ENCODE peak calls at places on chromosomes 11 and 22, in eight cellular contexts. Q is left ventricle myocardium inferior, N is tibial nerve, S is K562, T is fibroblast of lung, G is PC-3, Y is suprapubic skin, O is right lobe of liver. U is an unnamed sample.

GRCh38 chr11:48051217-48051848 is 71.0 kb downstream of the PTPRJ start:
- DNase-seq in Q (no peak), N (no peak), S (no peak), T (no peak), G (no peak), Y (no peak), O (no peak), U (no peak)

GRCh38 chr22:50115693-50116092 is 25.9 kb downstream of the MOV10L1 start:
- DNase-seq in Q (no peak), N (no peak), S (no peak), T (peak; percentile 57), G (peak; percentile 80), Y (no peak), O (no peak), U (peak; percentile 85)

GRCh38 chr22:36419177-36419911 is 31.6 kb upstream of the MYH9 start:
- DNase-seq in Q (peak; percentile 53), N (peak; percentile 50), S (peak; percentile 56), T (peak; percentile 45), G (no peak), Y (no peak), O (peak; percentile 51), U (peak; percentile 85)

GRCh38 chr11:76701701-76702100 is 31.2 kb upstream of the LRRC32 start:
- DNase-seq in Q (no peak), N (no peak), S (no peak), T (peak; percentile 60), G (peak; percentile 69), Y (no peak), O (no peak), U (peak; percentile 56)

GRCh38 chr11:73376168-73376802 is at the start of gene RELT:
- DNase-seq in Q (peak; percentile 89), N (peak; percentile 63), S (peak; percentile 94), T (peak; percentile 87), G (peak; percentile 98), Y (peak; percentile 91), O (peak; percentile 93), U (peak; percentile 95)

GRCh38 chr11:13874596-13874995 is 87.9 kb upstream of the SPON1 start:
- DNase-seq in Q (no peak), N (no peak), S (peak; percentile 40), T (no peak), G (no peak), Y (no peak), O (no peak), U (no peak)

GRCh38 chr11:107859459-107860239 is 1.1 kb upstream of the SLC35F2 start:
- DNase-seq in Q (peak; percentile 28), N (peak; percentile 25), S (no peak), T (no peak), G (peak; percentile 84), Y (peak; percentile 81), O (peak; percentile 49), U (peak; percentile 78)

GRCh38 chr11:77140231-77140959 is 12.3 kb downstream of the MYO7A start:
- DNase-seq in Q (peak; percentile 65), N (no peak), S (no peak), T (peak; percentile 33), G (no peak), Y (no peak), O (no peak), U (peak; percentile 50)

GRCh38 chr22:20494978-20495860 is at the start of gene KLHL22:
- DNase-seq in Q (no peak), N (peak; percentile 24), S (peak; percentile 100), T (peak; percentile 38), G (peak; percentile 30), Y (peak; percentile 70), O (peak; percentile 48), U (peak; percentile 86)

GRCh38 chr11:116927163-116927772 is 89.8 kb upstream of the APOA1 start:
- DNase-seq in Q (no peak), N (no peak), S (peak; percentile 23), T (no peak), G (peak; percentile 39), Y (no peak), O (no peak), U (no peak)

GRCh38 chr22:37904572-37905533 is 1.2 kb upstream of the MICALL1 start:
- DNase-seq in Q (peak; percentile 29), N (peak; percentile 20), S (peak; percentile 57), T (peak; percentile 99), G (peak; percentile 89), Y (no peak), O (no peak), U (peak; percentile 75)

GRCh38 chr11:1140642-1141490 is 16.9 kb upstream of the MUC5AC start:
- DNase-seq in Q (no peak), N (no peak), S (no peak), T (no peak), G (no peak), Y (no peak), O (no peak), U (peak; percentile 68)

GRCh38 chr11:86149813-86150212 is 80.9 kb upstream of the PICALM start:
- DNase-seq in Q (no peak), N (no peak), S (no peak), T (no peak), G (no peak), Y (no peak), O (no peak), U (no peak)

GRCh38 chr11:71568707-71569349 is 3.5 kb downstream of the KRTAP5-10 start:
- DNase-seq in Q (no peak), N (no peak), S (no peak), T (no peak), G (peak; percentile 70), Y (no peak), O (no peak), U (no peak)

GRCh38 chr11:2860636-2861035 is 24.9 kb downstream of the CDKN1C start:
- DNase-seq in Q (no peak), N (no peak), S (peak; percentile 34), T (peak; percentile 39), G (peak; percentile 64), Y (no peak), O (peak; percentile 76), U (no peak)

GRCh38 chr22:29426476-29426875 is 11.9 kb upstream of the RFPL1 start:
- DNase-seq in Q (no peak), N (no peak), S (no peak), T (no peak), G (no peak), Y (no peak), O (no peak), U (no peak)

GRCh38 chr11:114230031-114230430 is 66.2 kb upstream of the NNMT start:
- DNase-seq in Q (no peak), N (no peak), S (no peak), T (no peak), G (no peak), Y (no peak), O (no peak), U (no peak)

GRCh38 chr11:75492181-75492820 is 33.4 kb downstream of the GDPD5 start:
- DNase-seq in Q (no peak), N (no peak), S (peak; percentile 44), T (peak; percentile 18), G (peak; percentile 51), Y (no peak), O (no peak), U (no peak)

GRCh38 chr11:75491465-75491864 is 34.3 kb downstream of the GDPD5 start:
- DNase-seq in Q (no peak), N (no peak), S (no peak), T (no peak), G (no peak), Y (no peak), O (no peak), U (no peak)

GRCh38 chr11:75487366-75487765 is 38.4 kb downstream of the GDPD5 start:
- DNase-seq in Q (no peak), N (no peak), S (no peak), T (no peak), G (no peak), Y (no peak), O (no peak), U (peak; percentile 29)

GRCh38 chr11:75485742-75486141 is 40.0 kb downstream of the GDPD5 start:
- DNase-seq in Q (no peak), N (no peak), S (no peak), T (no peak), G (no peak), Y (no peak), O (no peak), U (peak; percentile 21)

GRCh38 chr11:75490221-75491181 is 35.2 kb downstream of the GDPD5 start:
- DNase-seq in Q (no peak), N (no peak), S (no peak), T (peak; percentile 68), G (peak; percentile 86), Y (no peak), O (no peak), U (no peak)
- H3K27ac ChIP-seq in Q (no peak overlapping the region), N (no peak overlapping the region), S (no peak overlapping the region), T (no peak overlapping the region), G (peak overlapping the region; percentile 14), Y (no peak overlapping the region), O (no peak overlapping the region), U (no peak overlapping the region)

DNA sequence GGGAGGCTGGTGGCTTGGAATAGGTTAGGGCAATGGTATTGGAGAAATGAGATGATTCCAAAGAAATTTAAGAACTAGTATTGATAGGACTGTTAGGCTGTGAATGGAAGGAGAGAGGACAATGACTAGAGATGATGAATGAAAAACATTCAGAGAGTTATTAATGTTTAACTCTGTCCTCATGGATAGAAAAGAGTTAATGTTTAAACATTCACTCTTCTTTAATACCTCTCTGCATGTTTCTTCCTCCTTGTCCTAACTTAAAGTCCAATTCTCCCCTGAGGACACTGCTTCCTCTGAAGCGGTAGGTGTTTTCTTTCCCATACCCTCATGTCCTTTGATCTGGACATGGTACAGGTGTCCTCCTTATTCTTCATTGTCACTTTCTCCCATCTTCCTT is 13.4 kb downstream of the CHEK1 start:
- DNase-seq in Q (no peak), N (no peak), S (no peak), T (no peak), G (no peak), Y (no peak), O (no peak), U (no peak)
- H3K36me3 ChIP-seq in Q (no peaks in the 10 kb centered on the region), N (no peaks in the 10 kb centered on the region), S (peaks cover 88% of the 10 kb centered on the region), T (no peaks in the 10 kb centered on the region), G (peaks cover 50% of the 10 kb centered on the region), Y (peaks cover 9% of the 10 kb centered on the region), O (no peaks in the 10 kb centered on the region), U (no peaks in the 10 kb centered on the region)

GRCh38 chr11:57543601-57544000 is 6.2 kb downstream of the SMTNL1 start:
- DNase-seq in Q (no peak), N (no peak), S (no peak), T (no peak), G (no peak), Y (no peak), O (no peak), U (no peak)

GRCh38 chr11:57544566-57544965 is 7.2 kb downstream of the SMTNL1 start:
- DNase-seq in Q (no peak), N (no peak), S (no peak), T (no peak), G (no peak), Y (no peak), O (no peak), U (no peak)

GRCh38 chr11:57542582-57542981 is 5.2 kb downstream of the SMTNL1 start:
- DNase-seq in Q (no peak), N (no peak), S (no peak), T (no peak), G (no peak), Y (no peak), O (no peak), U (no peak)

GRCh38 chr11:57539342-57539741 is 1.9 kb downstream of the SMTNL1 start:
- DNase-seq in Q (no peak), N (no peak), S (no peak), T (no peak), G (peak; percentile 7), Y (no peak), O (no peak), U (no peak)

GRCh38 chr11:57541099-57541670 is 3.8 kb downstream of the SMTNL1 start:
- DNase-seq in Q (no peak), N (no peak), S (no peak), T (no peak), G (no peak), Y (no peak), O (no peak), U (no peak)
- H3K4me3 ChIP-seq in Q (no peak overlapping the region), N (no peak overlapping the region), S (no peak overlapping the region), T (no peak overlapping the region), G (no peak overlapping the region), Y (no peak overlapping the region), O (no peak overlapping the region), U (no peak overlapping the region)

GRCh38 chr11:102205805-102206204 is 95.6 kb downstream of the YAP1 start:
- DNase-seq in Q (no peak), N (no peak), S (no peak), T (no peak), G (no peak), Y (no peak), O (no peak), U (peak; percentile 41)
- H3K27ac ChIP-seq in Q (no peak overlapping the region), N (no peak overlapping the region), S (no peak overlapping the region), T (no peak overlapping the region), G (no peak overlapping the region), Y (no peak overlapping the region), O (no peak overlapping the region), U (no peak overlapping the region)